ENCODE peak calls at places on chromosome 7, in six cellular contexts. V is OCI-LY7, D is hepatocyte, X is PC-9, J is IMR-90, T is fibroblast of lung. S is an unnamed sample.

GRCh38 chr7:116806046-116806944 is 56.1 kb upstream of the CAPZA2 start:
- DNase-seq in D (no peak), V (no peak), X (no peak), J (no peak), T (no peak), S (no peak)

GRCh38 chr7:119175916-119176627 is 951.6 kb downstream of the ANKRD7 start:
- DNase-seq in X (peak; percentile 38), D (peak; percentile 90), V (peak; percentile 69), J (peak; percentile 42), T (peak; percentile 82), S (peak; percentile 91)

GRCh38 chr7:138974675-138975237 is 6.4 kb downstream of the KIAA1549 start:
- DNase-seq in V (no peak), T (no peak), D (no peak), J (no peak), X (no peak), S (no peak)

GRCh38 chr7:40133561-40134427 is 628 bp downstream of the MPLKIP start:
- DNase-seq in V (peak; percentile 57), J (peak; percentile 4), D (peak; percentile 34), T (peak; percentile 28), X (no peak), S (no peak)

GRCh38 chr7:99008921-99009530 is 130.7 kb downstream of the TRRAP start:
- DNase-seq in J (no peak), T (no peak), V (no peak), D (no peak), X (no peak), S (no peak)

GRCh38 chr7:74269757-74270277 is 15.6 kb upstream of the RFC2 start:
- DNase-seq in X (peak; percentile 66), D (peak; percentile 72), J (peak; percentile 74), T (peak; percentile 78), V (peak; percentile 83), S (peak; percentile 90)

GRCh38 chr7:92595281-92595680 is 5.1 kb upstream of the FAM133B start:
- DNase-seq in T (no peak), D (no peak), X (no peak), V (no peak), J (peak; percentile 62), S (no peak)

GRCh38 chr7:6170571-6171531 is 101.6 kb downstream of the CYTH3 start:
- DNase-seq in J (no peak), D (no peak), T (no peak), X (no peak), V (no peak), S (no peak)

GRCh38 chr7:13894956-13895355 is 94.5 kb downstream of the ETV1 start:
- DNase-seq in J (no peak), D (no peak), T (no peak), V (no peak), X (no peak), S (no peak)

GRCh38 chr7:39949980-39950472 is at the start of gene CDK13:
- DNase-seq in T (peak; percentile 79), V (peak; percentile 90), J (peak; percentile 64), X (peak; percentile 90), D (peak; percentile 85), S (peak; percentile 76)

GRCh38 chr7:24702674-24703235 is 54.5 kb downstream of the GSDME start:
- DNase-seq in T (no peak), D (no peak), V (no peak), X (no peak), J (peak; percentile 41), S (no peak)

GRCh38 chr7:124459101-124460052 is 306.2 kb downstream of the GPR37 start:
- DNase-seq in V (no peak), D (peak; percentile 26), T (peak; percentile 97), X (no peak), J (peak; percentile 87), S (no peak)

GRCh38 chr7:120951826-120952225 is 1.2 kb downstream of the ING3 start:
- DNase-seq in V (peak; percentile 23), D (no peak), J (no peak), T (no peak), X (no peak), S (no peak)

GRCh38 chr7:101589976-101590662 is 39.0 kb downstream of the MYL10 start:
- DNase-seq in J (no peak), V (no peak), T (no peak), D (no peak), X (no peak), S (no peak)

GRCh38 chr7:100048680-100049079 is 894 bp upstream of the ZSCAN21 start:
- DNase-seq in X (no peak), J (no peak), D (no peak), V (no peak), T (no peak), S (no peak)

DNA sequence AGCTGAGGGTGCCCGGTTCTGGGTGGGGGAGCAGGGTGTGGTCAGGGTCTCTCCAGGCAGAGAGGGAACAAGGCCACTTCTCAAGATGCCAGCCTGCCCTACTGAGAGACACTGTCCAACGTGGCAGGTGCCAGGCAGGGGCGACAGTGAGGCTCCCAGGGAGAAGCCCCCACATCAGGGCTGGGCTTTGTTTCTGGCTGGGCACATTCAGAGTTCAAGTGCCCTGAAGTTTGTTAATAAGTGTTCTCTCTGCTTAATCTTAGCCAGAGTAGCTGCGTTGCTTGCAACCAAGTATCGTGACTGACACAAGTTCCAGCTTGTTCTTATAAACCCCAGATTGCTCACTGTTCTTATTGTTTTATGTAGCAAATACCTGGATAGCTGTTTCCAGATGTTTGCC is 21.8 kb downstream of the FOXL3 start:
- DNase-seq in X (no peak), J (no peak), T (no peak), D (no peak), V (no peak), S (no peak)
- H2AFZ ChIP-seq in X (no peak overlapping the region), J (no peak overlapping the region), T (no peak overlapping the region), D (no peak overlapping the region), V (no peak overlapping the region), S (no peak overlapping the region)

DNA sequence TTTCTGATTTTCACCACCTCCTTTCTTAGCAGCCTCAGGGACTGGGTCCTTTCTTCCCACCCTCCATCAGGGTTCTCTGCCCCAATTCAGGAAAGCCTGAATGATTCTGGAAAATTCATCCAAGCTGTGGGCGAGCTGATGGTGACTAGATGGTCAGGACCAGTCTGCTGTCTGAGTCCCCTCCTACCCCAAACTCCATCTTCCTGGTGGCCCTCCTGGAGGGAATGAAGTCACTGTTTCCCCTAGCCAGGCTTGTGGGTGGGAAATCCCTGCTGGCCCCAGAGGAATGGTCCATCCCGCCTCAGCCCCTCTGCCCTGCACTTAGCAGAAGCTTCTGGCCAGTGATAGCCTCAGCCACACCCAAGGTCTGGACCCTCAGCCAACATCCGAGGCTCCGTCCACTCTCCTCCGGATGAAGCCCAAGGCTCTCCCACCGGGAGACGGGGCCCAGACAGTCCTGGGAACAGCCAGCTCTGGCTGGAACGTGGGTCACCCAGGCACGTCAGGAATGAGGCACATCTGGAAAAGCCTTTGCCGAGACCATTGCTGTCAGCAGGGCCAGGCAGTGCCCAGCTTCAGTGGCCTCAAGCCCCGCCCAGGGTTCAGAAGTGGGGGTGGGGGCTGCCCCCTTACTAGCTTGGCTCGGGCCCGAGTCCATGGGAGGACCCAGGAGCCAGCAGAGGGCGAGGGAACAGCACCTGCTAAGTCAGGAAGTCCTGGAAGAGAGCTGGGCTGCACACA is 4.0 kb upstream of the AQP1 start:
- DNase-seq in T (no peak), V (no peak), X (no peak), J (no peak), D (no peak), S (peak; percentile 46)
- H3K4me1 ChIP-seq in T (peaks cover 11% of the 10 kb centered on the region), V (no peaks in the 10 kb centered on the region), X (peaks cover 28% of the 10 kb centered on the region), J (peaks cover 6% of the 10 kb centered on the region), D (peaks cover 18% of the 10 kb centered on the region), S (no peaks in the 10 kb centered on the region)

GRCh38 chr7:94087664-94088352 is 83.7 kb upstream of the BET1 start:
- DNase-seq in T (peak; percentile 84), X (peak; percentile 57), V (peak; percentile 83), D (peak; percentile 61), J (peak; percentile 85), S (peak; percentile 55)

GRCh38 chr7:94092980-94093379 is 88.8 kb upstream of the BET1 start:
- DNase-seq in X (no peak), D (no peak), J (no peak), T (no peak), V (no peak), S (no peak)

GRCh38 chr7:94089806-94090205 is 85.7 kb upstream of the BET1 start:
- DNase-seq in X (no peak), D (no peak), V (no peak), T (no peak), J (no peak), S (no peak)

GRCh38 chr7:94094298-94094697 is 90.1 kb upstream of the BET1 start:
- DNase-seq in V (no peak), T (no peak), J (no peak), X (no peak), D (no peak), S (no peak)

DNA sequence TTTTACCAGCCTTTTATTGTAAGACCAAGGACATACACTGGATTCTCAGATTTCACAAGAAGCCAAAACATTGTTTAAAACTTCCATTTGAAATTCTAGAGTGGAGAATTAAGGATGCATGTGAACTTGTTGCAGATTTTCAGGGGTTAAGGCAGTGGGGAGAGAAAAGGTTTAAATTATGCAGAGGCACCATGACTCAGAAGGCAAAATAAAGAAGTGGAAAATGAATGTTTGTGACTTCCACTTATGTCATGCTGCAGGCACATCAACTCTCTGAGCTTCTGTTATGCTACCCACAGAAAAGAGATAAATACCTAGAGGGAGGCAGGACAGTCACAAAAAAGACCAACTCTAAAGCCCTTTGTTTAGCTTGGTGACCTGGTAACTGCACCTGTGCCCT is 84.4 kb upstream of the BET1 start:
- DNase-seq in D (no peak), X (no peak), T (no peak), J (peak; percentile 57), V (no peak), S (no peak)
- H2AFZ ChIP-seq in D (no peak overlapping the region), X (no peak overlapping the region), T (no peak overlapping the region), J (no peak overlapping the region), V (peak overlapping the region; percentile 99), S (no peak overlapping the region)

GRCh38 chr7:50718876-50719275 is 63.8 kb downstream of the GRB10 start:
- DNase-seq in T (no peak), D (no peak), X (no peak), J (no peak), V (no peak), S (no peak)

GRCh38 chr7:50721160-50721559 is 61.5 kb downstream of the GRB10 start:
- DNase-seq in X (no peak), D (no peak), T (no peak), J (no peak), V (no peak), S (no peak)

GRCh38 chr7:50720295-50720694 is 62.4 kb downstream of the GRB10 start:
- DNase-seq in D (no peak), X (no peak), J (no peak), V (no peak), T (no peak), S (no peak)

GRCh38 chr7:50717186-50717585 is 65.5 kb downstream of the GRB10 start:
- DNase-seq in V (no peak), D (no peak), T (no peak), X (no peak), J (no peak), S (no peak)

GRCh38 chr7:50718311-50718710 is 64.4 kb downstream of the GRB10 start:
- DNase-seq in T (no peak), J (no peak), D (no peak), X (no peak), V (no peak), S (no peak)
- H3K4me1 ChIP-seq in T (no peaks in the 10 kb centered on the region), J (peaks cover 6% of the 10 kb centered on the region), D (peaks cover 52% of the 10 kb centered on the region), X (peaks cover 55% of the 10 kb centered on the region), V (no peaks in the 10 kb centered on the region), S (no peaks in the 10 kb centered on the region)

GRCh38 chr7:11181590-11181989 is 207.9 kb downstream of the PHF14 start:
- DNase-seq in T (no peak), X (no peak), J (no peak), V (no peak), D (no peak), S (no peak)
- H2AFZ ChIP-seq in T (no peak overlapping the region), X (no peak overlapping the region), J (no peak overlapping the region), V (no peak overlapping the region), D (no peak overlapping the region), S (no peak overlapping the region)

GRCh38 chr7:66256281-66256680 is 51.1 kb downstream of the TPST1 start:
- DNase-seq in T (no peak), V (no peak), D (no peak), J (no peak), X (no peak), S (no peak)
- H3K4me1 ChIP-seq in T (peaks cover 2% of the 10 kb centered on the region), V (no peaks in the 10 kb centered on the region), D (no peaks in the 10 kb centered on the region), J (peaks cover 4% of the 10 kb centered on the region), X (no peaks in the 10 kb centered on the region), S (peaks cover 3% of the 10 kb centered on the region)

S was measured in H9.